ENCODE peak calls at places on chromosomes 4 and X, in four cellular contexts. E is AG09319; L is activated CD8-positive, alpha-beta memory T cell treated with anti-CD3 and anti-CD28 coated beads for 48 hours; N is brain microvascular endothelial cell. D is an unnamed sample.

GRCh38 chr4:87530868-87531267 is 1.7 kb upstream of the SPARCL1 start:
- DNase-seq in E (peak; percentile 4), L (no peak), N (no peak), D (no peak)

GRCh38 chr4:7368296-7368695 is 66.4 kb downstream of the PSAPL1 start:
- DNase-seq in E (no peak), L (no peak), N (no peak), D (no peak)

GRCh38 chr4:153976954-153977353 is 188.1 kb upstream of the SFRP2 start:
- DNase-seq in E (no peak), L (no peak), N (no peak), D (no peak)

GRCh38 chrX:42096262-42096939 is 173.0 kb upstream of the CASK start:
- DNase-seq in E (peak; percentile 48), L (no peak), N (peak; percentile 95), D (no peak)

GRCh38 chrX:20001615-20002014 is 10.8 kb upstream of the BCLAF3 start:
- DNase-seq in E (no peak), L (no peak), N (no peak), D (no peak)

GRCh38 chr4:96913437-96914075 is 1073.7 kb downstream of the PDHA2 start:
- DNase-seq in E (no peak), L (no peak), N (peak; percentile 28), D (no peak)

GRCh38 chr4:184688447-184688846 is 38.9 kb downstream of the PRIMPOL start:
- DNase-seq in E (peak; percentile 38), L (no peak), N (peak; percentile 92), D (no peak)

GRCh38 chr4:56655209-56655626 is 25.9 kb downstream of the HOPX start:
- DNase-seq in E (no peak), L (no peak), N (no peak), D (no peak)

GRCh38 chr4:111027526-111027925 is 404.6 kb upstream of the PITX2 start:
- DNase-seq in E (no peak), L (no peak), N (peak; percentile 52), D (no peak)

GRCh38 chr4:86670739-86671138 is 76.6 kb downstream of the PTPN13 start:
- DNase-seq in E (peak; percentile 3), L (no peak), N (peak; percentile 39), D (no peak)

GRCh38 chrX:129932792-129933321 is 26.9 kb downstream of the UTP14A start:
- DNase-seq in E (no peak), L (no peak), N (no peak), D (no peak)

GRCh38 chrX:153491351-153492152 is 3.2 kb upstream of the BGN start:
- DNase-seq in E (no peak), L (no peak), N (no peak), D (no peak)

GRCh38 chrX:48511561-48511960 is 2.8 kb downstream of the PORCN start:
- DNase-seq in E (no peak), L (no peak), N (no peak), D (no peak)

GRCh38 chr4:106893903-106894302 is 142.2 kb downstream of the DKK2 start:
- DNase-seq in E (no peak), L (no peak), N (no peak), D (no peak)

GRCh38 chr4:118351851-118352827 is 664 bp downstream of the PRSS12 start:
- DNase-seq in E (no peak), L (no peak), N (peak; percentile 12), D (no peak)

GRCh38 chr4:83335691-83336090 is 1.0 kb upstream of the HPSE start:
- DNase-seq in E (no peak), L (no peak), N (no peak), D (no peak)

GRCh38 chr4:64890131-64890710 is 481.0 kb upstream of the TECRL start:
- DNase-seq in E (no peak), L (no peak), N (no peak), D (no peak)

GRCh38 chr4:8538703-8539567 is 41.3 kb upstream of the GPR78 start:
- DNase-seq in E (no peak), L (no peak), N (peak; percentile 56), D (no peak)

GRCh38 chrX:12390301-12390700 is 252.0 kb downstream of the FRMPD4 start:
- DNase-seq in E (no peak), L (no peak), N (no peak), D (no peak)

GRCh38 chr4:23333946-23334878 is 555.6 kb downstream of the PPARGC1A start:
- DNase-seq in E (no peak), L (no peak), N (peak; percentile 23), D (no peak)

GRCh38 chr4:84499065-84499982 is at the start of gene NKX6-1:
- DNase-seq in E (peak; percentile 8), L (no peak), N (peak; percentile 86), D (no peak)

GRCh38 chr4:4585012-4585670 is 43.3 kb upstream of the STX18 start:
- DNase-seq in E (no peak), L (no peak), N (peak; percentile 32), D (no peak)

GRCh38 chr4:67083496-67083895 is 461.8 kb downstream of the CENPC start:
- DNase-seq in E (no peak), L (no peak), N (no peak), D (no peak)

GRCh38 chr4:174826660-174827059 is 2.4 kb downstream of the GLRA3 start:
- DNase-seq in E (no peak), L (no peak), N (no peak), D (no peak)

D was measured in omental fat pad.